ENCODE peak calls at places on chromosomes 7 and 10, in six cellular contexts. I is endodermal cell, V is Caco-2, R is fibroblast of lung, E is MM.1S, Y is tibial nerve. J is an unnamed sample.

GRCh38 chr10:6878067-6878412 is 298.0 kb upstream of the PRKCQ start:
- DNase-seq in I (peak; percentile 68), V (no peak), R (peak; percentile 32), E (no peak), Y (no peak), J (no peak)

GRCh38 chr7:29587195-29587808 is 23.7 kb downstream of the PRR15 start:
- DNase-seq in I (no peak), V (no peak), R (no peak), E (peak; percentile 60), Y (no peak), J (no peak)

GRCh38 chr10:3339531-3339950 is 167.0 kb upstream of the PITRM1 start:
- DNase-seq in I (no peak), V (no peak), R (peak; percentile 64), E (no peak), Y (no peak), J (no peak)

GRCh38 chr10:127374074-127374680 is 174.9 kb upstream of the NPS start:
- DNase-seq in I (no peak), V (no peak), R (no peak), E (no peak), Y (no peak), J (no peak)

GRCh38 chr10:5927306-5927705 is 37.3 kb downstream of the FBH1 start:
- DNase-seq in I (no peak), V (no peak), R (peak; percentile 81), E (no peak), Y (no peak), J (no peak)

GRCh38 chr10:133394064-133394663 is at the start of gene MTG1:
- DNase-seq in I (peak; percentile 98), V (peak; percentile 95), R (peak; percentile 85), E (peak; percentile 95), Y (peak; percentile 74), J (peak; percentile 62)

GRCh38 chr7:103735377-103735776 is 254.1 kb downstream of the RELN start:
- DNase-seq in I (no peak), V (no peak), R (peak; percentile 78), E (no peak), Y (no peak), J (no peak)

GRCh38 chr7:1458676-1459511 is at the start of gene MICALL2:
- DNase-seq in I (peak; percentile 75), V (no peak), R (peak; percentile 82), E (no peak), Y (peak; percentile 68), J (peak; percentile 57)

GRCh38 chr7:3733541-3734140 is 432.6 kb downstream of the SDK1 start:
- DNase-seq in I (no peak), V (no peak), R (peak; percentile 63), E (no peak), Y (no peak), J (no peak)

GRCh38 chr10:125189162-125189561 is 28.8 kb upstream of the CTBP2 start:
- DNase-seq in I (no peak), V (no peak), R (no peak), E (no peak), Y (no peak), J (no peak)

GRCh38 chr7:42272793-42273665 is 36.0 kb upstream of the GLI3 start:
- DNase-seq in I (peak; percentile 57), V (no peak), R (peak; percentile 50), E (no peak), Y (no peak), J (no peak)

GRCh38 chr7:1768835-1769234 is 98.8 kb downstream of the ELFN1 start:
- DNase-seq in I (peak; percentile 61), V (peak; percentile 34), R (no peak), E (peak; percentile 30), Y (no peak), J (no peak)

GRCh38 chr10:120077707-120078492 is 185.4 kb downstream of the SEC23IP start:
- DNase-seq in I (peak; percentile 82), V (no peak), R (no peak), E (no peak), Y (no peak), J (no peak)

GRCh38 chr7:98816206-98816605 is 53.6 kb downstream of the TMEM130 start:
- DNase-seq in I (no peak), V (no peak), R (no peak), E (no peak), Y (no peak), J (peak; percentile 38)

GRCh38 chr10:100568937-100569336 is 33.2 kb downstream of the HIF1AN start:
- DNase-seq in I (no peak), V (no peak), R (no peak), E (no peak), Y (no peak), J (no peak)

GRCh38 chr7:132518102-132518838 is 58.0 kb downstream of the PLXNA4 start:
- DNase-seq in I (peak; percentile 89), V (no peak), R (no peak), E (no peak), Y (no peak), J (no peak)

GRCh38 chr10:110448682-110449418 is 48.9 kb upstream of the DUSP5 start:
- DNase-seq in I (peak; percentile 16), V (no peak), R (no peak), E (no peak), Y (no peak), J (no peak)

DNA sequence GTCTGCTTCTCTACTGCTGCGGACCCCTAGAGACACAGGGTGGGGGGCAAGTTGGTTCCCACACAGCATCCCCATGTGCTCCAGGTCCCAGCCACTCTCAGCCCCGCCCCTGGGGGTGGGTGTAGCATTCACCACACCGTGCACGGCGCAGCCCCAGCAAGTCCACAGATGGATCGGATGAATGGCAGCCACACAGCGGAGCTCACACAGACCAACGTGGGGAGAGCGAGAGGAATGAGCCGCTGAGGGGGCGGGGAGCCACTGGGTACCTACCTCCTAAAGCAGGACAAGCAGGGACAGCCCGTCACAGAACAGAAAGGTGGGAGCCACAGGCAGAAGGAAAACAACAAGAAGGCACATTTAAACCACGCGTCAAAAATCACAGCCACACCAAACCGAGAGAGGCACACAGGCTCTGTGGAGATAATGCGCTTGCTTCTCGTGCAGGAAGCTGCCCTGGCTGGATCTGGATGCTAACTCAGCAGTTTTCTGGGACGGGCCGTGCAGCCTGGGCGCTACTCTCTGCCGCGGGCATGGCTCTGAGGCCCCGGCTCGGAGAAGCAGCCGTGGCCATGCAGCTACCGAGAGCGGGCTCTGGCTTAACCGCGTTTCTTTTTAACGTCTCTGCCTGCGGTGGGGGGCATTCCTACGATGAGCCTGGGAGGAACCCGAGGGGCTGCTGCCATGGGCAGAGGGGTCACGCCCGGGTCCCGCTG is 102.5 kb downstream of the CYTH3 start:
- DNase-seq in I (peak; percentile 49), V (no peak), R (no peak), E (no peak), Y (no peak), J (no peak)
- H3K4me3 ChIP-seq in I (no peak overlapping the region), V (no peak overlapping the region), R (no peak overlapping the region), E (no peak overlapping the region), Y (no peak overlapping the region), J (no peak overlapping the region)

DNA sequence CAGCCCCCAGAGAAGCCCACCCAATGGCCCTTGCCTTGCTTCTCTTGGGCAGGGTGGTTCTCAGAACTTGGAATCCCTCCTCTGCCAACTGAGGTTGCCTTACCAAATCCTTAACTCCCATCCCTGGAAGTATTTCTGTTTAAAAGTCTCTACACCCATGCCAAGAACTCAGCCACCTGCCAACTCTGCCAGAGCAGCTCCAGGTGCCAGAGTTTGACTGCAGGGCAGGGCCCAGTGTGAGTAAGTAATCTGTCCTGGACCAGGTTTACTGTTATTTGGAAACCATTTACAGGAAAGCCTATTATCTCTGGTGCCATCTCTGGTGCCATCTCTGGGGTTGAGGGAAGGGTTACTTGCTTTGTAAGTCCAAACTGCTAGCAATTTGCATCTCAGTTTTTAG is 2.5 kb downstream of the TSPAN15 start:
- DNase-seq in I (no peak), V (no peak), R (no peak), E (no peak), Y (no peak), J (no peak)
- H3K4me1 ChIP-seq in I (peaks cover 2% of the 10 kb centered on the region), V (peaks cover 44% of the 10 kb centered on the region), R (no peaks in the 10 kb centered on the region), E (no peaks in the 10 kb centered on the region), Y (peaks cover 21% of the 10 kb centered on the region), J (no peaks in the 10 kb centered on the region)

DNA sequence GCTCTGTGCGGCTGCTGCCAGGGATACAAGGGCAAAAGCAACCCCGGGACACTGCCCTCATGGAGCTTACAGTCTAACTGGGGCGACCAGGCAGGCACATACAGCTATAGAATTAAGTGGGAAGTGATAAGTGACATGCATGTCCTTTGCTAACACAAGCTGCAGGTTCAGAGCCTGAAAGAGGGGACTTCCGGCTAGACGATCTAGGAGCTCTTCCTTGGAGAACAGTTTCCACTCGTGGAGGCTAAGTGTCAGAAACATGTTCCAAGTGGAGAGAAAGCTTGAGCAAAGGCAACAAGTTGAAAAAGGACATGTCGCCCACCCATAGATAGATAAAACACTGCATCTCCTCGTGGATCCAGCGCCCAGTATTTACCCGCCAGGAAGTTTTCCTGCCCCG is 548 bp upstream of the NKX2-3 start:
- DNase-seq in I (peak; percentile 44), V (no peak), R (no peak), E (no peak), Y (no peak), J (no peak)
- H3K4me3 ChIP-seq in I (no peak overlapping the region), V (peak overlapping the region; percentile 37), R (no peak overlapping the region), E (peak overlapping the region; percentile 54), Y (no peak overlapping the region), J (no peak overlapping the region)

DNA sequence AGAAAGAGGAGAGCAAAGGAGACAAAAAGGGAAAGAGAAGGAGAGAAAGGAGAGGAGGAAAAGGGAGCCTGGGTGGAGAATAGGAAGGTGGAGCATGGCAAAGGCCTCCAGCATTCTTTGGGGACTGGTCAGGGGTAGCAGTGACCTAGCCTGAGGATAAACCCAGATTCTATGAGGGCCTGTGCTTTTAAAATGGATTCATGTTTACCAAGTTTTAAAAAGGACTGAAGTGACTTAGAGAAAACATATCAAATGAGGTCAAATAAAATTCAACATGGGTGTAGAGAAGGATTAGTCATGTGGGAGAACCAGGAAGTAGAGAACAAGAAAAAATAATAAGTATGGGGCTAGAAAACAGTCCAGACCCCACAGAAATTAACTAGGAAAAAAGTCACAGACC is 20.7 kb downstream of the CREB3L2 start:
- DNase-seq in I (no peak), V (no peak), R (no peak), E (no peak), Y (no peak), J (no peak)
- H3K4me1 ChIP-seq in I (no peaks in the 10 kb centered on the region), V (peaks cover 77% of the 10 kb centered on the region), R (peaks cover 58% of the 10 kb centered on the region), E (peaks cover 64% of the 10 kb centered on the region), Y (peaks cover 64% of the 10 kb centered on the region), J (peaks cover 100% of the 10 kb centered on the region)

DNA sequence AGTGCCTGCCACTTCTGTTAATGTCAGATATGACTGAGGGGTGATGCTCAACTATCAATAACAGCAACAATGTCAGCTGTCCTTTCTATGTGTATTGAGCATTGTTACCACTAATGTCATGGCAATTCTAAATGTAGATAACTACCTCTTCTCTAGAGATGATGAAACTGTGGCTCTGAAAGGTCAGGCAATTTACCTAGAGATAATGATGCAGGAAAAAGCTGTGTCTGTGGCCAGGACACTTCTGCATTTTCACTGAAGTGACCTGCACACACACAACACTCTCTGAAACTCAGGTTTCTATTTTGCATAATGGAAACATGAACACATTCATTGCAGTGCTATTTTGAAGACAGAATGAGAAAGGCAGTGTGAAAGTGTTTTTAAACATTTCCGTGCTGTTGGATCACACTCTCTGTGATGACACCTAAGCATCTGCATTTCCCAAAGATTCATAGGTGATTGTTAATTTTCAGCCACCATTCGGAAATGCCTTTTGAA is 148.2 kb downstream of the KCND2 start:
- DNase-seq in I (no peak), V (no peak), R (no peak), E (peak; percentile 16), Y (no peak), J (no peak)
- H3K4me3 ChIP-seq in I (no peak overlapping the region), V (no peak overlapping the region), R (no peak overlapping the region), E (no peak overlapping the region), Y (no peak overlapping the region), J (no peak overlapping the region)